ENCODE peak calls at places on chromosomes 4 and X, in four cellular contexts. Z, E, L and U are unnamed samples.

GRCh38 chrX:1466971-1467561 is 14.4 kb upstream of the ASMTL start:
- DNase-seq in Z (peak), L (no peak), E (no peak), U (no peak)

GRCh38 chr4:189815404-189816192 is 125.1 kb upstream of the FRG1 start:
- DNase-seq in L (no peak), Z (no peak), E (no peak), U (no peak)

GRCh38 chr4:67327245-67327860 is 217.9 kb downstream of the CENPC start:
- DNase-seq in E (peak), Z (peak), L (peak), U (peak)

GRCh38 chr4:55340246-55340645 is 5.8 kb upstream of the SRD5A3 start:
- DNase-seq in L (no peak), E (no peak), Z (no peak), U (no peak)

GRCh38 chrX:107450823-107451509 is 1.5 kb downstream of the FRMPD3 start:
- DNase-seq in Z (no peak), L (no peak), E (no peak), U (no peak)

GRCh38 chr4:54913751-54914526 is 211.5 kb downstream of the KDR start:
- DNase-seq in L (no peak), E (no peak), Z (no peak), U (no peak)

GRCh38 chrX:23557070-23557469 is 110.2 kb upstream of the PRDX4 start:
- DNase-seq in Z (no peak), E (no peak), L (no peak), U (no peak)

GRCh38 chrX:53682885-53683555 is 3.5 kb downstream of the HUWE1 start:
- DNase-seq in L (peak), Z (peak), E (peak), U (peak)

GRCh38 chr4:13640149-13640671 is 12.7 kb upstream of the BOD1L1 start:
- DNase-seq in L (no peak), E (no peak), Z (no peak), U (no peak)

GRCh38 chr4:82798168-82799005 is at the start of gene SCD5:
- DNase-seq in E (no peak), L (peak), Z (peak), U (no peak)

GRCh38 chrX:15072259-15072658 is 197.6 kb downstream of the ASB9 start:
- DNase-seq in L (no peak), E (no peak), Z (no peak), U (no peak)

GRCh38 chrX:57771689-57772088 is 91.6 kb upstream of the NLRP2B start:
- DNase-seq in Z (no peak), L (no peak), E (no peak), U (no peak)

GRCh38 chr4:169957785-169958184 is 68.4 kb downstream of the MFAP3L start:
- DNase-seq in L (no peak), E (no peak), Z (no peak), U (no peak)